ENCODE peak calls at places on chromosomes 7 and 10, in six cellular contexts. C is mucosa of descending colon; X is fibroblast of lung; S is progenitor cell of endocrine pancreas; R is CD4-positive, alpha-beta T cell; I is astrocyte of the cerebellum. M is an unnamed sample.

GRCh38 chr10:46559231-46559671 is 2.8 kb upstream of the GPRIN2 start:
- DNase-seq in R (no peak), S (peak), C (no peak), X (no peak), I (no peak), M (no peak)

GRCh38 chr7:73533742-73534141 is 11.6 kb upstream of the BAZ1B start:
- DNase-seq in R (no peak), X (no peak), I (no peak), S (no peak), C (no peak), M (no peak)

GRCh38 chr7:44654255-44654791 is 47.9 kb downstream of the OGDH start:
- DNase-seq in X (no peak), S (no peak), C (no peak), I (no peak), R (no peak), M (no peak)

GRCh38 chr10:81875680-81876252 is 772 bp downstream of the NRG3 start:
- DNase-seq in S (peak), C (no peak), I (no peak), X (no peak), R (no peak), M (no peak)

GRCh38 chr7:36096460-36097095 is 56.5 kb upstream of the EEPD1 start:
- DNase-seq in I (no peak), S (no peak), C (no peak), X (no peak), R (no peak), M (no peak)

GRCh38 chr7:81812514-81813472 is 42.9 kb upstream of the HGF start:
- DNase-seq in X (no peak), C (no peak), S (no peak), I (no peak), R (no peak), M (no peak)

GRCh38 chr10:89555688-89556445 is 20.5 kb upstream of the SLC16A12 start:
- DNase-seq in S (no peak), I (no peak), C (no peak), R (no peak), X (peak), M (no peak)

GRCh38 chr10:103433858-103434257 is 18.3 kb downstream of the CALHM2 start:
- DNase-seq in R (no peak), X (no peak), I (no peak), S (no peak), C (no peak), M (peak)

GRCh38 chr7:112073530-112073929 is 132.7 kb downstream of the DOCK4 start:
- DNase-seq in R (no peak), S (no peak), X (no peak), I (no peak), C (no peak), M (no peak)

GRCh38 chr7:134741901-134742635 is 37.4 kb upstream of the CALD1 start:
- DNase-seq in R (no peak), S (no peak), I (peak), C (no peak), X (no peak), M (no peak)

GRCh38 chr7:92598310-92598981 is 8.3 kb upstream of the FAM133B start:
- DNase-seq in R (no peak), C (no peak), X (no peak), S (no peak), I (no peak), M (no peak)

GRCh38 chr10:51716981-51717380 is 17.6 kb upstream of the CSTF2T start:
- DNase-seq in S (no peak), R (no peak), X (no peak), I (no peak), C (no peak), M (no peak)

GRCh38 chr10:13449296-13449695 is 79.5 kb downstream of the BEND7 start:
- DNase-seq in C (no peak), I (no peak), X (no peak), S (no peak), R (no peak), M (no peak)

GRCh38 chr10:30502266-30503058 is 68.5 kb downstream of the MAP3K8 start:
- DNase-seq in C (peak), S (no peak), I (no peak), R (no peak), X (peak), M (no peak)

GRCh38 chr10:17742918-17743317 is 9.1 kb upstream of the TMEM236 start:
- DNase-seq in X (peak), C (peak), S (peak), I (peak), R (peak), M (no peak)

GRCh38 chr10:49571419-49571818 is 32.5 kb upstream of the ERCC6 start:
- DNase-seq in S (no peak), R (no peak), I (no peak), C (no peak), X (peak), M (no peak)

GRCh38 chr7:32506266-32507054 is 11.2 kb downstream of the AVL9 start:
- DNase-seq in C (no peak), R (no peak), S (no peak), X (peak), I (peak), M (peak)

GRCh38 chr10:16227674-16228073 is 209.1 kb upstream of the PTER start:
- DNase-seq in X (no peak), S (no peak), C (no peak), R (no peak), I (no peak), M (no peak)

GRCh38 chr7:21926448-21926847 is 19.3 kb downstream of the CDCA7L start:
- DNase-seq in X (no peak), R (no peak), C (no peak), S (no peak), I (no peak), M (no peak)

GRCh38 chr7:67453580-67453979 is 456.9 kb downstream of the TYW1 start:
- DNase-seq in X (no peak), I (no peak), C (no peak), S (no peak), R (no peak), M (no peak)

GRCh38 chr10:133058267-133059092 is 29.2 kb upstream of the ADGRA1 start:
- DNase-seq in I (no peak), C (no peak), X (no peak), R (no peak), S (no peak), M (no peak)

GRCh38 chr10:5943536-5943935 is 33.8 kb downstream of the IL15RA start:
- DNase-seq in I (no peak), R (no peak), X (peak), C (peak), S (no peak), M (peak)

GRCh38 chr10:133397938-133398337 is 4.0 kb downstream of the MTG1 start:
- DNase-seq in X (no peak), S (no peak), C (no peak), R (no peak), I (no peak), M (no peak)

GRCh38 chr10:43904831-43905230 is 256.1 kb upstream of the ZNF32 start:
- DNase-seq in X (no peak), S (no peak), C (no peak), I (no peak), R (no peak), M (no peak)

GRCh38 chr10:96118604-96119450 is 11.3 kb upstream of the ZNF518A start:
- DNase-seq in X (no peak), S (no peak), R (no peak), I (no peak), C (peak), M (no peak)

GRCh38 chr7:142168746-142169145 is 57.2 kb downstream of the MGAM2 start:
- DNase-seq in I (no peak), C (no peak), X (no peak), S (peak), R (no peak), M (no peak)

GRCh38 chr7:149147730-149148653 is 739 bp downstream of the ZNF398 start:
- DNase-seq in I (no peak), R (peak), S (peak), X (peak), C (peak), M (no peak)

GRCh38 chr10:49187950-49188761 is at the start of gene TMEM273:
- DNase-seq in X (no peak), C (peak), S (no peak), R (peak), I (peak), M (no peak)

GRCh38 chr7:83427929-83428328 is 221.0 kb downstream of the SEMA3E start:
- DNase-seq in C (no peak), X (no peak), R (no peak), I (peak), S (no peak), M (no peak)

GRCh38 chr7:121803041-121803440 is 69.9 kb upstream of the PTPRZ1 start:
- DNase-seq in S (no peak), C (no peak), R (no peak), I (no peak), X (no peak), M (no peak)

GRCh38 chr7:131897016-131897789 is 340.8 kb upstream of the PODXL start:
- DNase-seq in C (no peak), S (no peak), X (peak), R (no peak), I (peak), M (no peak)

GRCh38 chr7:5296627-5297226 is 14.0 kb downstream of the SLC29A4 start:
- DNase-seq in X (no peak), R (peak), I (no peak), C (no peak), S (no peak), M (no peak)

DNA sequence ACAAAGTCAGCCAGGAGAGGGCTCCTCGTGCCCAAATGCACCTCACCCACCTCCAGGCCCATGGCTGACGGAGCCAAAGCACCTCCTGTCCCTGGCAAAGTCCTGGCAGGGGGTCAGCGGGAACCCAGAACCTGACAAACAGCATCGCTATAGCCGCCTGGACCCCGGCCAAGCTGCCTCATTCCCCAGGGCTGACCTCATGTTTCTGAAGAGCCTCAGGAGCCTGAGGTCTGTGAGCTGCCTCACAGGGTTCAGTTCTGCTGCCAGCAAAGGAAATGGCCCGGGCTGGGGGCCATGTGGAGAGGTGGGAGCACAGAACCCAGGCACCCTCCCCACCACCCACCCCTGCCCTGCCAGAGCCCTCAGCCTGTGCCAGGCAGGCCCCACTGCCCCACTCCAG is 4.2 kb upstream of the NANOS1 start:
- DNase-seq in R (no peak), I (peak), C (no peak), S (no peak), X (peak), M (no peak)
- TF ChIP-seq CTCF in R (no peak), I (no peak), C (no peak), S (no peak), X (no peak), M (peak)

DNA sequence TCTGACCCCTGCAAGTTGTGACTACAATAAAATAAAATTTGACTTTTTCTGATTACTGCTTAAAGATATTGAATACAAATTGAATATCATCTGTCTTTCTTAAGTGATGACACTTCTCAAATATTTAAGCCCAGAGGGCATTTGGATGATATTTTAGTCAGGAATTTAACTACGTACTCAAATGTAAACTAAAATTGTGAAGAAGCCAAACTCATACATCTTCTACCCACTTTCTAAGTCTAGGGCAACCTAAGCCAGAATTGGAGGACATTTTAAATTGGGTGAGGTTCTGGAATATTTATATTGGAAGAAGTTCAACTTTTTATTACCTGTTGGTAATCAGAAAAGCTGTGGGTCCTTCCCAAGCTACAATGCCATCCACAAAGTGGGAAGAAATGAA is 149.1 kb upstream of the WDR11 start:
- DNase-seq in S (no peak), C (no peak), R (no peak), I (no peak), X (no peak), M (no peak)
- TF ChIP-seq CTCF in S (no peak), C (no peak), R (no peak), I (no peak), X (no peak), M (no peak)

DNA sequence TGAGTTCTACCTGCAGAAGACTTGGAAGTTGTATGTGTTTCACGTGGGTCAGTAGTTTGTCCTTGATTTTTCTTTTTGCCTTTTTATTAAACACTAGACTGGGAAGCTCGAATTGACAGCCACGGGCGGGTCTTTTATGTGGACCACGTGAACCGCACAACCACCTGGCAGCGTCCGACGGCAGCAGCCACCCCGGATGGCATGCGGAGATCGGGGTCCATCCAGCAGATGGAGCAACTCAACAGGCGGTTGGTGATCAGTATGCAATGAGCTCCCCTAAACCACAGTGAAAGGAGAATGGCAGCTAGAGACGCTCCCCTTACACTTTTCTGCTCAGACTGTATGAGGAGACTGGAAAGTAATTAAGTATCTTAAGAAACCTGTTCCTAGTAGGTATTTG is 126.7 kb upstream of the STK17A start:
- DNase-seq in X (no peak), S (no peak), I (no peak), C (no peak), R (no peak), M (no peak)
- TF ChIP-seq CTCF in X (no peak), S (no peak), I (peak), C (no peak), R (no peak), M (no peak)

DNA sequence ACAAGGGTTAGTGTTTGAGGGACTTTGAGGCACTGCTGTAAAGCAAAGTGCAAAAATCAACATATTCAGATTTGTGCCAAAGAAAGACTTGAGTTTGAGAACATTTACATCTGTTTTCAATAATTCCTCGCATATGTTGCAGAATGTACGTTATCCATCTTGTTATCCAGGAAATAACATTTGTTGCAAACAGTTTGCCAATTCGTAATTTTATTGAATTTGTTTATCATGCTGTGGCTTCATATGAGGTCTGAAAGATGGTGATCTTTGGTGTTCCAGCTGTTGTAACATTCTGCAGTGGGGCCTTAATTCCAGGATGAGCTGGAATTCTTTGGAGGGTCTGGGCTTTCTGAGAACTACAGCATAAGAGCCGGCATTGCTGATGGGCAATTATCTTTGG is 396.2 kb downstream of the LRMDA start:
- DNase-seq in X (peak), C (no peak), S (no peak), R (no peak), I (no peak), M (no peak)
- TF ChIP-seq CTCF in X (no peak), C (no peak), S (no peak), R (no peak), I (no peak), M (no peak)

GRCh38 chr7:129825554-129826267 is 127.0 kb downstream of the UBE2H start:
- DNase-seq in X (peak), C (peak), S (peak), I (no peak), R (peak), M (no peak)
- TF ChIP-seq CTCF in X (peak), C (peak), S (peak), I (peak), R (peak), M (peak)

DNA sequence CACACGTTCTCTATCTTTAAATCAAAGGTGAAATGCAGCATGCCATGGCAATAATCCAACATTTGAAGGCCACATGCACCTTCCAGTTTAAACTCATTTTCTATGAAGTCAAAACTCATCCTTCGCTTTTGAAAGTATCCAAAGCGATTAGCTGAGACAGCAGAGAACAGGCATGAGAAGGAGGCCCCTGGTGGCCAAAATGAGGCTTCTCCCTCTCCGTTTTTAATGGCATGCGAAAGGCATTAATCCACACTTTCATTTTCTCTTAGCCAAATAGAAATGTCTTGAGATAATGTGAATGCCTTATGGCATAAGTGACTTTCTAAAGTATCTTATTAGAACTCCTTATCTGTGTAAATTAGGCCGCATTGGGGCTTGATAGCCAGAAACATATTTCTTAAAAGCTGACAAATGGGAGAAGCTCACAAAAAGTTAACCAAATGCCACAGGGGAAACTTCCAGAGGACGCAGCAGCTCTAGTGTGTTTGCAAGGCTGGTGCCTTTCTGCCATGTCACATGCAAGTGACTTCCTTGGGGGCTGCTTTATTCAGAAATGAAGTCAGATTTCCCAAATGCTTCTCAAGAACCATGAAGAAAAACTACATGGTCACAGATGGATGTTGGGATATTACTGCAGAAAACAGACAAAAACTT is 1189.6 kb downstream of the SORCS1 start:
- DNase-seq in C (no peak), I (peak), X (peak), R (no peak), S (no peak), M (no peak)
- TF ChIP-seq CTCF in C (no peak), I (peak), X (peak), R (no peak), S (peak), M (peak)

DNA sequence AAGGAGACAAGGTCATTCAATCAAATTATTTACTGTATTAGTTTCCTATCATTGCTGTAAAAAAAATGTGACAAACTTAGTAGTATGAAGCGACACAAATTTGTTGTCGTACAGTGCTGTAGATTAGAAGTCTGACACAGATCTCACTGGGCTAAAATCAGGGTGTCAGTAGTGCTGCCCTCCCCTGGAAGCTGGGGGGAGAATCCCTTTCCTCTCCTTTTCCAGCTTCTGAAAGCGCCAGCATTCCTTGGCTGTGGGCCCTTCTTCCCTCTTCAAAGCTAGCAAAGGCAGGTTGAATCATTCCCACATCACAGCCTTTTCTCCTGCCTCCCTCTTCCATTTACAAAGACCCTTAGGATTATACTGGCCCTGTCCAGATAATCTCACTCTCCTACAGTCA is 28.0 kb downstream of the VPS41 start:
- DNase-seq in R (no peak), S (no peak), X (no peak), C (no peak), I (no peak), M (no peak)
- TF ChIP-seq CTCF in R (no peak), S (no peak), X (no peak), C (no peak), I (no peak), M (no peak)